ENCODE peak calls at places on chromosome 20, in seven cellular contexts. I is Panc1, G is nephron progenitor cell, F is lower leg skin, Y is cardiac muscle cell, Z is body of pancreas, W is coronary artery. N is an unnamed sample.

GRCh38 chr20:61451009-61451408 is 198.9 kb downstream of the CDH4 start:
- DNase-seq in Z (no peak), Y (no peak), F (no peak), G (no peak), W (no peak), I (no peak), N (no peak)

GRCh38 chr20:53629436-53629835 is 35.8 kb upstream of the ZNF217 start:
- DNase-seq in G (no peak), F (no peak), Z (no peak), Y (no peak), W (no peak), I (no peak), N (no peak)

GRCh38 chr20:44087051-44087856 is 99.7 kb downstream of the JPH2 start:
- DNase-seq in W (no peak), Y (no peak), Z (no peak), I (no peak), F (no peak), G (no peak), N (no peak)

GRCh38 chr20:58719258-58719657 is 26.7 kb downstream of the NPEPL1 start:
- DNase-seq in W (peak; percentile 69), Y (no peak), G (no peak), I (no peak), F (peak; percentile 9), Z (no peak), N (peak; percentile 12)

GRCh38 chr20:56974499-56975250 is 291.8 kb downstream of the BMP7 start:
- DNase-seq in W (no peak), G (peak; percentile 71), I (no peak), Y (peak; percentile 72), Z (peak; percentile 64), F (peak; percentile 58), N (peak; percentile 67)

GRCh38 chr20:15942130-15942529 is 631.1 kb downstream of the KIF16B start:
- DNase-seq in W (no peak), Z (no peak), G (no peak), I (no peak), F (no peak), Y (no peak), N (no peak)

GRCh38 chr20:51386586-51386985 is 155.9 kb downstream of the NFATC2 start:
- DNase-seq in I (no peak), F (no peak), G (no peak), Y (no peak), W (no peak), Z (no peak), N (no peak)

GRCh38 chr20:10671850-10672578 is 1.8 kb downstream of the JAG1 start:
- DNase-seq in G (peak; percentile 60), F (no peak), Z (peak; percentile 73), I (no peak), W (no peak), Y (peak; percentile 50), N (no peak)

GRCh38 chr20:2507464-2507863 is 1.3 kb downstream of the ZNF343 start:
- DNase-seq in G (no peak), W (no peak), Y (no peak), F (no peak), I (no peak), Z (no peak), N (no peak)

GRCh38 chr20:38779247-38780097 is 26.0 kb upstream of the PPP1R16B start:
- DNase-seq in W (no peak), I (no peak), Z (no peak), F (no peak), G (no peak), Y (peak; percentile 40), N (no peak)

GRCh38 chr20:51326241-51326819 is 216.2 kb downstream of the NFATC2 start:
- DNase-seq in W (no peak), Y (peak; percentile 87), G (peak; percentile 66), I (no peak), Z (peak; percentile 62), F (no peak), N (peak; percentile 52)

GRCh38 chr20:37969949-37970855 is 63.1 kb downstream of the TTI1 start:
- DNase-seq in F (no peak), W (no peak), I (no peak), G (no peak), Y (peak; percentile 42), Z (no peak), N (no peak)

GRCh38 chr20:60011512-60012507 is 53.6 kb downstream of the CDH26 start:
- DNase-seq in W (peak; percentile 50), Z (no peak), Y (no peak), I (no peak), G (no peak), F (peak; percentile 2), N (no peak)

GRCh38 chr20:22810626-22811559 is 224.2 kb upstream of the SSTR4 start:
- DNase-seq in Y (no peak), I (no peak), W (no peak), F (no peak), G (no peak), Z (no peak), N (no peak)

GRCh38 chr20:4225778-4226177 is 210.4 kb upstream of the RNF24 start:
- DNase-seq in F (no peak), I (no peak), G (no peak), Y (no peak), Z (no peak), W (peak; percentile 76), N (no peak)

GRCh38 chr20:25606094-25606640 is 17.6 kb downstream of the NANP start:
- DNase-seq in G (no peak), I (no peak), F (no peak), Z (no peak), Y (no peak), W (no peak), N (no peak)

DNA sequence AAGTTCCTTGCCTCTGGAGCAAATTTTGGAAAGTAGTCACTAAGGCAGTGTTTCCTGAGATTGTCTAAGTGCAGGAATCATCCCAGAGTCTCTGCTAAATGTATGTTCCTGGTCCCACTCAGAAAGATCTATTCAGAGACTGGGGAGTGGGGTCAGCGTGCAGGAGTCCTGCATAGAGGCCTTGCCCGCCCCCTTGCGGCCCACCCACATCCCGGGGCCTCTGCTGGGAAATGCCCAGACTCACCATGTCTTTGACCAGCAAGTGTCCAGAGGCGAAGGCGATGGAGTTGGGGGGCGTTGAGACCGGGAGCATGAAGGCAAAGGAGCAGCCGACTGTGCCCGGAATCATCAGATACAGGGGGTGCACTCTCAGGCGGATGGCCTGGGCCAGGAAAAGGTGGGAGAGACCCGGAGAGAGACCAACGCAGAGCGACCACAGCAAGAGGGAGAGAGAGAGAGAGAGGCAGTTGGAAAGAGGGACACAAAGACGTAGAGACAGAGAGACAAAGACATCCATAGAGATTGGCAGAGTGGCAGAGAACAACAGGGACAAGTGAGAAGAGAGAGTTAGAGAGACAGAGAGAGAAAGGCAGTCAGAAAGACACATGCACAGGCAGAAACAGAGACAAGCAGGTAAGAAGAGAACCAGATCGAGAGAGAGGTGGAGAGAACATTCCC is 12.9 kb upstream of the OCSTAMP start:
- DNase-seq in F (no peak), G (peak; percentile 37), W (no peak), Z (no peak), I (no peak), Y (peak; percentile 27), N (no peak)
- TF ChIP-seq CTCF in F (no peak), G (no peak), W (no peak), Z (no peak), I (no peak), Y (peak; percentile 25), N (no peak)

DNA sequence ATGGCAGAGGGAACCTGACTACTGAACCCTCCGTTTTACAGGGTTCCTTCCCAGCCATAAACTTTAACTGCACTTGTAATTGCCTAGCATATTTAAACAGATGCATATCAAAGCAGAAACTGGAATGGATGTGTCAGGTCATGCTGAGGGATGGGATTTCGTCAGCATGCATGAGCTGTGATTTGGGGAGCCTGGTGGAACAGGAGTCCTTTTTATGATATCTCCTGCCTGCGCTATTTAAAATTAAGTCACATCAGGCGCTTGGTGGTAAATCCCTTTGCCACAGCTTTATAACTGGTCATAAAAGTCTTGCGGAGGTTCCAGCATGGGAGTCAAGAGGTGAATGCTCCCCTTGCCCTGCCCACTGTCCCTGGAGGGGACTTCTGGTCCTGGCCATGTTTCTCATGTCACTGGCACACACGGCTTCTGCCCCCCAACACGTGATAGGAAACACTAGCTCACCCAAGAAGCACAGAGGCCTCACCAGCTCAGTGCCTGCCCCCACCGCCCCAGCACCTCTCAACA is 25.9 kb upstream of the PCMTD2 start:
- DNase-seq in G (no peak), Z (no peak), W (no peak), F (no peak), Y (no peak), I (no peak), N (no peak)
- TF ChIP-seq CTCF in G (no peak), Z (no peak), W (no peak), F (no peak), Y (no peak), I (no peak), N (no peak)

GRCh38 chr20:35870541-35871307 is 83.6 kb downstream of the SCAND1 start:
- DNase-seq in I (peak; percentile 35), G (no peak), Y (no peak), W (no peak), F (no peak), Z (no peak), N (no peak)

GRCh38 chr20:35866446-35867202 is 87.7 kb downstream of the SCAND1 start:
- DNase-seq in I (no peak), Y (no peak), W (no peak), Z (no peak), F (no peak), G (no peak), N (no peak)

DNA sequence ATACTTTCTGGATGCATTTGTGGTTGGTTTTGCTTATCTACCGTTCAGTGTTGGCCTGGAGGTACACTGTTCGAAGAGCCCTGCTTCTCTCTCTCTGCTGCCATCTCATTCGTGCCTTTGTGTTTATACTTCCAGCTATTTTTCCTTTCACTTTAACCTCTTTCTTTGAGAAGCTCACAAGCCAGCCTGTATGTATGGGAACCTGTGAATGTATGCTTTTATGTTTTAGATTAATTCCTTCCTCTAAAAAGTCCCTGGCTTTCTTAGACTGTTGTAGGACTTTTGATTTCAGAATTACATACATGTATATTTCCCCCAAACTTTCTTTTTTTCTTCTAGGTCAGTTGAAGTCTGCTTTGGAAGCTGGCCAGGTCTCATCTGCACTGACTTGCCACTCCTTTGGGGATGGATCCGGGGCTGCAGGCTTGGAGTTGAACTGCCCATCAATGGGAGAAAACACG is 83.0 kb downstream of the SCAND1 start:
- DNase-seq in W (no peak), I (peak; percentile 36), Y (no peak), F (no peak), Z (no peak), G (no peak), N (no peak)
- TF ChIP-seq CTCF in W (no peak), I (no peak), Y (no peak), F (no peak), Z (no peak), G (no peak), N (no peak)

GRCh38 chr20:50138479-50139393 is 14.8 kb downstream of the PEDS1 start:
- DNase-seq in Y (no peak), G (no peak), W (no peak), F (no peak), Z (no peak), I (no peak), N (no peak)
- TF ChIP-seq CTCF in Y (peak; percentile 10), G (no peak), W (no peak), F (no peak), Z (no peak), I (no peak), N (no peak)

N was measured in mesothelial cell of epicardium.